ENCODE peak calls at places on chromosomes 1 and 21, in six cellular contexts. I, T, X, A, P and K are unnamed samples.

GRCh38 chr1:235999259-235999925 is 65.5 kb downstream of the NID1 start:
- DNase-seq in I (peak), T (no peak), X (peak), A (no peak), P (no peak), K (peak)

GRCh38 chr1:88655145-88655544 is 28.9 kb upstream of the PKN2 start:
- DNase-seq in I (no peak), T (no peak), X (no peak), A (no peak), P (no peak), K (no peak)

GRCh38 chr1:204589409-204590038 is 73.3 kb downstream of the MDM4 start:
- DNase-seq in I (no peak), T (no peak), X (no peak), A (no peak), P (no peak), K (no peak)

GRCh38 chr1:217153361-217153760 is 430.1 kb upstream of the ESRRG start:
- DNase-seq in I (no peak), T (no peak), X (no peak), A (no peak), P (no peak), K (peak)

GRCh38 chr21:29481641-29482040 is 182.9 kb downstream of the BACH1 start:
- DNase-seq in I (peak), T (no peak), X (no peak), A (no peak), P (no peak), K (no peak)

GRCh38 chr1:205446828-205447227 is 9.0 kb downstream of the BLACAT1 start:
- DNase-seq in I (no peak), T (no peak), X (no peak), A (no peak), P (no peak), K (no peak)

GRCh38 chr21:36773111-36773510 is 74.2 kb downstream of the SIM2 start:
- DNase-seq in I (peak), T (peak), X (peak), A (peak), P (peak), K (peak)

GRCh38 chr1:23557471-23558124 is 1.7 kb downstream of the ID3 start:
- DNase-seq in I (no peak), T (no peak), X (no peak), A (no peak), P (no peak), K (no peak)

GRCh38 chr1:209875510-209875909 is 47.7 kb downstream of the UTP25 start:
- DNase-seq in I (no peak), T (no peak), X (peak), A (no peak), P (peak), K (peak)

GRCh38 chr1:66437136-66437401 is 96.9 kb upstream of the SGIP1 start:
- DNase-seq in I (no peak), T (no peak), X (no peak), A (no peak), P (no peak), K (no peak)

GRCh38 chr1:198007687-198008627 is 90.8 kb downstream of the LHX9 start:
- DNase-seq in I (no peak), T (no peak), X (no peak), A (no peak), P (no peak), K (no peak)

GRCh38 chr1:155241069-155241679 is 14.1 kb downstream of the ENTREP3 start:
- DNase-seq in I (peak), T (no peak), X (peak), A (no peak), P (peak), K (peak)

GRCh38 chr1:41902125-41902524 is 16.6 kb downstream of the HIVEP3 start:
- DNase-seq in I (peak), T (no peak), X (peak), A (no peak), P (no peak), K (no peak)

GRCh38 chr1:45306319-45306718 is 20.4 kb upstream of the HPDL start:
- DNase-seq in I (no peak), T (no peak), X (peak), A (no peak), P (no peak), K (no peak)

GRCh38 chr1:112761714-112762480 is 46.8 kb upstream of the PPM1J start:
- DNase-seq in I (no peak), T (no peak), X (no peak), A (no peak), P (no peak), K (peak)

GRCh38 chr1:12539320-12539704 is 78.7 kb downstream of the DHRS3 start:
- DNase-seq in I (no peak), T (peak), X (no peak), A (no peak), P (no peak), K (no peak)

GRCh38 chr1:151145158-151146071 is 1.0 kb downstream of the SEMA6C start:
- DNase-seq in I (no peak), T (peak), X (peak), A (peak), P (peak), K (no peak)

GRCh38 chr21:45698493-45698947 is 55.0 kb downstream of the PCBP3 start:
- DNase-seq in I (peak), T (no peak), X (peak), A (peak), P (peak), K (peak)

GRCh38 chr1:178537445-178538090 is 24.7 kb downstream of the TEX35 start:
- DNase-seq in I (no peak), T (no peak), X (no peak), A (no peak), P (peak), K (no peak)

GRCh38 chr1:61842863-61843514 is 100.7 kb downstream of the PATJ start:
- DNase-seq in I (no peak), T (no peak), X (peak), A (no peak), P (no peak), K (no peak)

GRCh38 chr1:69791311-69791710 is 223.6 kb downstream of the LRRC7 start:
- DNase-seq in I (no peak), T (no peak), X (no peak), A (no peak), P (no peak), K (peak)

GRCh38 chr1:205350626-205351235 is 6.0 kb downstream of the KLHDC8A start:
- DNase-seq in I (no peak), T (no peak), X (no peak), A (no peak), P (no peak), K (no peak)

GRCh38 chr21:33739701-33740100 is 97.4 kb downstream of the ITSN1 start:
- DNase-seq in I (no peak), T (no peak), X (peak), A (no peak), P (no peak), K (no peak)

GRCh38 chr1:36124404-36125128 is 456 bp downstream of the COL8A2 start:
- DNase-seq in I (no peak), T (no peak), X (no peak), A (no peak), P (no peak), K (no peak)

GRCh38 chr1:47507921-47508894 is 70.4 kb downstream of the FOXD2 start:
- DNase-seq in I (no peak), T (peak), X (no peak), A (peak), P (peak), K (no peak)

GRCh38 chr1:183139281-183139942 is 46.7 kb upstream of the LAMC2 start:
- DNase-seq in I (peak), T (no peak), X (no peak), A (no peak), P (peak), K (peak)

GRCh38 chr1:172238969-172239368 is 181.5 kb upstream of the C1orf105 start:
- DNase-seq in I (no peak), T (no peak), X (no peak), A (no peak), P (no peak), K (no peak)

GRCh38 chr1:28954126-28954525 is 39.8 kb downstream of the EPB41 start:
- DNase-seq in I (no peak), T (no peak), X (no peak), A (no peak), P (no peak), K (no peak)

GRCh38 chr1:30986755-30987154 is 78.2 kb upstream of the SDC3 start:
- DNase-seq in I (no peak), T (no peak), X (no peak), A (no peak), P (no peak), K (no peak)

GRCh38 chr1:194598098-194598497 is 1411.7 kb upstream of the B3GALT2 start:
- DNase-seq in I (no peak), T (no peak), X (no peak), A (no peak), P (no peak), K (no peak)

GRCh38 chr21:43312011-43312410 is 114.9 kb downstream of the SIK1 start:
- DNase-seq in I (no peak), T (no peak), X (no peak), A (no peak), P (no peak), K (no peak)

GRCh38 chr1:28078680-28079626 is 9.5 kb downstream of the EYA3 start:
- DNase-seq in I (no peak), T (no peak), X (peak), A (no peak), P (peak), K (peak)

GRCh38 chr1:65525297-65526048 is 105.0 kb downstream of the LEPR start:
- DNase-seq in I (no peak), T (peak), X (no peak), A (peak), P (peak), K (no peak)

DNA sequence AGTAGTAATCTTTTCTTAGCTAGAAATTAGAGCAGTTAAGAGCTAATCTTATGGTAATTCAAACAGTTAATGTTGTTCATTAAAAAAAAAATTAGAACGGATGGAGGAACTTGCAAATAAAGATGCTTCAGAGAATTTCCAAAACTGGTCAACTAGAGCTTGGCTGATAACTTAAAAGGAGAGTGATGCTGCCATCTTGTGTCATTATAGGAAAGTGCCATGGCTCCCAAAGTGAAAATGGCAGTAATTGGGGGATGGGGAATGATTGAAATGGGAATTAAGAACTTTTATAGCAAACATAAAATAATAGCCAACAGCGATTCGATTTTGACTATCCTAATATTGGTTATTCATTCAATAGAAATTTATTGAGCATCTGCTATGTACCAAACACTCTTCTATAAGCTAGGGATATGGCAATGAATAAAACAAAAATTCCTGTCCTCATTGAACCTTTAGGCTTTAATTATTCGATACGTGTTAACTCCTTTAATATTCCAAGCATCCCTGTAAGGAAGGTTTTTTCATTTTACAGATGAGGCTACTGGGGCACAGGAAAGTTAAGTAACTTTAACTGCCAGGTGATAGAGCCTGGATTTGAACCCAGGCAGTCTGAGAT is 5.7 kb upstream of the PLPP3 start:
- DNase-seq in I (peak), T (no peak), X (peak), A (no peak), P (peak), K (peak)
- TF ChIP-seq CTCF in I (peak), T (peak), X (peak), A (peak), P (peak), K (peak)

DNA sequence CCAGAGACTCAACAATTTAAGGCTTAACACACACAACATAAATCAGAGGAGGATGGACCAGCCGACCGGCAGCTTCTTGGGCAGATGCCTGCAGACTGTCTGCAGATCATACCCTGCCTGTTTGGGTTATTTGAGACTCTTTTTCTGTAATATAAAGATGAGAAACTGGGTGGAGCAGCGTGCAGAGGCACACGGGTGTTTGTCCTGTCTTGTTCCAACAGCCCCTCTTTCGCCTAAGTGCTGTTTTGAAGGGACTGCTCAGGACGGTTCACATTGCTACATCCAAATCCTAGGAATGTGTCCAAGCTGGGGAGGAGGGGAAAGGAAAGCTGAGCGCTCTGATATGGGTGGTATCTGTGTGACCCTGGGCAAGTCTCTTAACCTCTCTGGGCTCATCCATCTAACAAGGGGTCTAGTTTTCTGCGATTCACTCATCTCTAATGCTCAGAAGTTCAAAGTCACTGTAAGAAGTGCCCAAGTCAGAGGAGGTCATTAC is 149.9 kb downstream of the CLIC6 start:
- DNase-seq in I (no peak), T (no peak), X (no peak), A (no peak), P (peak), K (peak)
- H3K27ac ChIP-seq in I (no peak), T (no peak), X (no peak), A (no peak), P (peak), K (peak)

GRCh38 chr1:161749509-161750407 is at the start of gene DUSP12:
- DNase-seq in I (peak), T (peak), X (peak), A (peak), P (peak), K (peak)
- TF ChIP-seq CTCF in I (peak), T (no peak), X (peak), A (no peak), P (peak), K (peak)

GRCh38 chr1:24999906-25000305 is 69.8 kb upstream of the RUNX3 start:
- DNase-seq in I (no peak), T (peak), X (no peak), A (peak), P (no peak), K (no peak)
- H3K27ac ChIP-seq in I (no peak), T (no peak), X (no peak), A (no peak), P (no peak), K (no peak)

GRCh38 chr1:38846210-38846609 is 13.4 kb downstream of the RRAGC start:
- DNase-seq in I (no peak), T (no peak), X (no peak), A (no peak), P (no peak), K (no peak)
- TF ChIP-seq CTCF in I (no peak), T (no peak), X (no peak), A (no peak), P (no peak), K (peak)

GRCh38 chr1:39063775-39064174 is 37.6 kb downstream of the NDUFS5 start:
- DNase-seq in I (no peak), T (no peak), X (no peak), A (no peak), P (no peak), K (no peak)
- H3K27ac ChIP-seq in I (no peak), T (no peak), X (no peak), A (no peak), P (no peak), K (no peak)